ENCODE peak calls at places on chromosomes 2 and 18, in nine cellular contexts. F is fibroblast of pulmonary artery, M is left lung, J is upper lobe of left lung, O is activated B cell treated with CpG ODN at 0.5 μM for 24 hours, R is neural progenitor cell, G is omental fat pad, D is epithelial cell of esophagus, U is body of pancreas. L is an unnamed sample.

GRCh38 chr2:8249191-8249590 is 432.7 kb upstream of the ID2 start:
- DNase-seq in U (no peak), M (no peak), R (no peak), O (no peak), D (no peak), F (no peak), G (no peak), J (peak; percentile 51), L (no peak)

GRCh38 chr2:177031435-177032222 is 181.0 kb upstream of the HNRNPA3 start:
- DNase-seq in G (no peak), D (no peak), R (no peak), M (no peak), J (no peak), O (no peak), U (no peak), F (no peak), L (no peak)

GRCh38 chr2:16566701-16567100 is 98.9 kb downstream of the CYRIA start:
- DNase-seq in M (no peak), G (no peak), F (no peak), R (no peak), J (no peak), U (no peak), O (no peak), D (no peak), L (no peak)

GRCh38 chr2:127106457-127106997 is 427 bp downstream of the BIN1 start:
- DNase-seq in R (peak; percentile 47), D (no peak), U (no peak), O (no peak), F (no peak), M (no peak), J (peak; percentile 88), G (peak; percentile 22), L (no peak)

GRCh38 chr18:34773961-34774754 is 64.1 kb downstream of the DTNA start:
- DNase-seq in G (peak; percentile 47), J (no peak), O (no peak), F (peak; percentile 47), U (peak; percentile 60), M (no peak), D (peak; percentile 77), R (no peak), L (no peak)

GRCh38 chr2:223554923-223555322 is 47.2 kb downstream of the SCG2 start:
- DNase-seq in J (no peak), D (no peak), U (no peak), R (no peak), O (no peak), F (no peak), M (no peak), G (no peak), L (no peak)

GRCh38 chr2:174729797-174730529 is 34.3 kb downstream of the CHRNA1 start:
- DNase-seq in M (no peak), O (peak; percentile 22), G (no peak), F (peak; percentile 12), R (peak; percentile 58), J (peak; percentile 67), D (peak; percentile 18), U (no peak), L (no peak)

GRCh38 chr2:79159030-79159429 is 523 bp downstream of the REG3A start:
- DNase-seq in U (no peak), O (no peak), M (no peak), F (no peak), G (no peak), R (no peak), D (no peak), J (no peak), L (no peak)

GRCh38 chr18:1663879-1664705 is 759.4 kb downstream of the ADCYAP1 start:
- DNase-seq in D (peak; percentile 46), J (no peak), U (peak; percentile 65), G (peak; percentile 40), M (peak; percentile 66), F (peak; percentile 43), O (no peak), R (peak; percentile 83), L (no peak)

GRCh38 chr2:37000273-37000780 is 34.0 kb upstream of the STRN start:
- DNase-seq in G (no peak), J (no peak), M (no peak), O (no peak), U (no peak), R (no peak), D (peak; percentile 52), F (peak; percentile 13), L (no peak)

GRCh38 chr2:191228861-191229260 is 16.3 kb upstream of the MYO1B start:
- DNase-seq in F (no peak), D (peak; percentile 23), U (peak; percentile 69), G (no peak), M (no peak), R (no peak), O (no peak), J (no peak), L (no peak)

GRCh38 chr2:106105151-106105922 is 88.8 kb downstream of the UXS1 start:
- DNase-seq in O (no peak), D (no peak), G (no peak), R (no peak), M (no peak), U (no peak), F (no peak), J (peak; percentile 37), L (no peak)

GRCh38 chr2:239597216-239597615 is 196.4 kb upstream of the HDAC4 start:
- DNase-seq in G (peak; percentile 8), U (peak; percentile 5), J (no peak), D (no peak), M (peak; percentile 19), F (no peak), O (peak; percentile 5), R (no peak), L (peak; percentile 3)

GRCh38 chr2:137829251-137829650 is 135.0 kb upstream of the HNMT start:
- DNase-seq in M (no peak), U (no peak), J (no peak), F (no peak), O (no peak), G (no peak), R (no peak), D (no peak), L (no peak)

GRCh38 chr2:33530614-33531344 is 54.3 kb downstream of the RASGRP3 start:
- DNase-seq in R (no peak), D (no peak), J (no peak), U (no peak), M (no peak), F (no peak), O (peak; percentile 19), G (no peak), L (no peak)

GRCh38 chr18:74283255-74283554 is 8.6 kb downstream of the CYB5A start:
- DNase-seq in M (no peak), O (no peak), G (no peak), U (no peak), J (no peak), D (peak; percentile 56), F (no peak), R (no peak), L (no peak)

DNA sequence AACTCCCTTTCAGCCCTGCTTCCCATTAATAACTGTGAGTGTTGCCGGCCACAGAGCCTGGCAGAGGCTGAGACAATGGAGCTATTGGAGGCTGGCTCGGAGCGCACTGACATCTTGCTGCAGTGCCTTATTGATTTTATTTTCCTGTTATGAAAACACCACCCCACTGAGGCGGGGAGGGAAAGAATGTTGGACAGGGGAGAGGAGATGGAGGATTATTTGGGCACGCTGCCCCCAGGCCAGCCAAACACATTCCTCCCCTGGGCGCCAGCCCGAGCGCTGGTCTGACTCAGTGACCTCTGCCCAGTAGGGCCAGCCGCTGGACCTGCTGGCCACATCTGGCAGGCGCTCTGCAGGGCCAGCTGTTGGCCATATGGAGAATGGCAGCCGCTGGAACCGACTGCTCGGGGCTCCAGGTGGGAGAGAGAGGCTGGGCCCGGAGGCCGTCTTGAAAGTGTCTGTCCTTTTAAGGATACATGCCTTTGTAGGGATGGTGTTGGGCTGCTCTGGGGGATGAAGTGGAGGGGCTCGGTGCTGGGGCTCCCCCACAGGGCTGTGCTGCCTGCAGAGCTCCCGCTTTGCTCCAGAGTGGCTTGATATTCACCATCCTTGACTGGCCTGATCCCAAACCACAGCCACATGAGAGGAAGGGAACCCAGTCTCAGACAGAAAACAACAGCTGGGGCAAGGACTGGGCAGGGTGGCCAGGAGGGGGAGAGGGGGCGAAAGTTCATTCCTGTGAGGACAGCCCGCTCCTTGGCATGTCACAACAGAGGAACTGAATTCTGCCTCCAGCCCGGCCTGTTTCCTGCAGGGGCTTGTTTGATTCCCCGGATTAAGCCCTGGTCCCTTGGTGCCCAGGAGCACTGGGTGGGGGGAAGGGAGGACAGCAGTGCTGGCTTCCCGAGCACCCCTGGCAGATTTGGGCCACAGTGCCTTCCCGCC is 179.0 kb downstream of the KLHL29 start:
- DNase-seq in J (peak; percentile 87), O (no peak), M (no peak), U (peak; percentile 60), R (peak; percentile 67), D (peak; percentile 65), F (peak; percentile 20), G (no peak), L (no peak)
- TF ChIP-seq CTCF in J (no peak), O (no peak), M (no peak), U (peak; percentile 32), R (peak; percentile 26), D (peak; percentile 24), F (no peak), G (no peak), L (no peak)

GRCh38 chr18:62802523-62802922 is 87.2 kb downstream of the PHLPP1 start:
- DNase-seq in G (no peak), R (no peak), F (peak; percentile 37), M (no peak), U (no peak), J (no peak), O (no peak), D (peak; percentile 27), L (no peak)
- TF ChIP-seq CTCF in G (no peak), R (no peak), F (peak; percentile 38), M (no peak), U (peak; percentile 39), J (no peak), O (no peak), D (peak; percentile 35), L (no peak)

DNA sequence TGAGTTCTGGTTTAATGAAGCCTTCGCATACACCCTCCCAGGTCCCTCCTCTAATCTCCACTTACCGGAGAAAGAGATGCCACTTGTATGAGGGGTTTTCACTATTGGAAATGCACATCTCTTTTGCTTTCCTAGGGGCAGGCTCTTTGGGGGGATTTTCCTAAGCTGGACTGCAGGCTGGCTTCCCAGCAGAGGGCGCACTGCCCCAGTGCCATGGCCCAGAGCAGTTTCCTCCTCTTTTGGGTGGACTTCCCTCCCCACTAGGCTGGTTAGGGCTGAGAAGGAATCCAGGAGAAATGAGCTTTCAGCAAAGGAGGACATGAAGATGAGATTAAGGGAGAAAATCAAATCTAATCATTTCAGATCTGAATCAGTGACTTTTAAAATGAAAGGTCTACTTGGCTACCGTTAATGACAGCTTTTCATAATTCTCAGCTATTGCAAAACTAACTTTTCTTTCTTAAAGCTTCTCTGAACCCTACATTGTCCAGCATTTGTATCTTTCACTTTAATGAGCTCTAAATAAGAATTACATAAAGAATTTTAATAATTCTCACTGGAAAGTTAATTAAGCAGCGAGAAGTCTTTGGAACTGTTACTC is 784.1 kb upstream of the FANCL start:
- DNase-seq in F (peak; percentile 56), G (no peak), D (peak; percentile 35), J (peak; percentile 66), R (peak; percentile 75), U (peak; percentile 20), M (peak; percentile 37), O (peak; percentile 50), L (no peak)
- TF ChIP-seq CTCF in F (peak; percentile 84), G (no peak), D (peak; percentile 85), J (peak; percentile 44), R (peak; percentile 94), U (peak; percentile 57), M (peak; percentile 50), O (peak; percentile 45), L (peak; percentile 46)

DNA sequence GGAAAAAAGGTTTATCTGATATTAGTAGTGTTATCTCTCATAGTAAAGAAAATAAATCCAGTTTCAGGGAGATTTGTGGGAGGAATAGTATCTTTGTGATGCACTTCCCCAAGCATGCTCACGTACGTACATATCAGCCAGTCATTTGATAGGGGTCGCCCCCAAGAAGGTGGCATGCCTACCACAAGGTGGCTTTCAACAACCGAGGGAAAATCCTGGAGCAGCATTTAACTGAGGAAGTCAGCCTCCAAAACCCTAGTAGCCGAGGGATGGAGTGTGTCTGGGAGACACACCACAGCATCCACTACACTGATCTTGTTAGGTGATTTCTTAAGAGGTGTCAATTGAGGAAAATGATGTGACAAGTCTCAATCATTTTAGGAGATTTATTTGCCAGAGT is 623.9 kb downstream of the NYAP2 start:
- DNase-seq in U (no peak), G (no peak), F (no peak), D (no peak), M (no peak), O (no peak), R (peak; percentile 11), J (no peak), L (no peak)
- TF ChIP-seq CTCF in U (no peak), G (no peak), F (no peak), D (no peak), M (no peak), O (no peak), R (peak; percentile 28), J (no peak), L (no peak)